ENCODE peak calls at places on chromosomes 7 and 10, in eight cellular contexts. C is psoas muscle, R is brain microvascular endothelial cell, D is PC-3, H is testis, Q is dorsolateral prefrontal cortex, V is GM23338, E is adrenal gland. F is an unnamed sample.

GRCh38 chr10:119238577-119238976 is 31.2 kb downstream of the GRK5 start:
- DNase-seq in V (no peak), R (no peak), D (no peak), H (no peak), Q (no peak), C (no peak), E (no peak), F (no peak)

GRCh38 chr10:49457686-49458085 is 61.8 kb upstream of the DRGX start:
- DNase-seq in Q (no peak), V (no peak), D (no peak), R (no peak), C (no peak), E (no peak), H (no peak), F (no peak)

GRCh38 chr7:88306590-88307048 is at the start of gene STEAP4:
- DNase-seq in D (peak; percentile 87), H (peak; percentile 85), Q (no peak), E (peak; percentile 74), C (peak; percentile 73), R (peak; percentile 27), V (peak; percentile 86), F (peak; percentile 70)

GRCh38 chr7:126657137-126657536 is 595.6 kb downstream of the GRM8 start:
- DNase-seq in R (no peak), V (no peak), H (no peak), D (no peak), Q (no peak), E (no peak), C (no peak), F (no peak)

GRCh38 chr10:74384615-74385213 is 233.7 kb downstream of the ADK start:
- DNase-seq in R (no peak), V (no peak), E (no peak), D (no peak), C (no peak), H (no peak), Q (no peak), F (no peak)

GRCh38 chr10:114806572-114807391 is 14.8 kb upstream of the FHIP2A start:
- DNase-seq in R (no peak), E (no peak), D (no peak), V (no peak), H (no peak), Q (no peak), C (no peak), F (no peak)

GRCh38 chr7:116543664-116544063 is 18.8 kb downstream of the CAV1 start:
- DNase-seq in V (no peak), Q (no peak), E (no peak), H (no peak), D (peak; percentile 50), C (no peak), R (no peak), F (no peak)

GRCh38 chr7:80942261-80943041 is 23.6 kb upstream of the SEMA3C start:
- DNase-seq in H (no peak), E (peak; percentile 71), D (peak; percentile 95), Q (no peak), V (peak; percentile 21), R (peak; percentile 97), C (peak; percentile 54), F (no peak)

GRCh38 chr7:97752215-97752614 is 20.3 kb downstream of the TAC1 start:
- DNase-seq in V (no peak), Q (no peak), R (no peak), D (no peak), H (no peak), C (no peak), E (no peak), F (no peak)

GRCh38 chr7:6008668-6009611 is at the start of the genes AIMP2 and PMS2:
- DNase-seq in Q (peak; percentile 98), D (peak; percentile 98), V (peak; percentile 99), H (peak; percentile 99), R (peak; percentile 98), E (peak; percentile 99), C (peak; percentile 99), F (peak; percentile 99)
- TF ChIP-seq CTCF in Q (peak; percentile 11), D (no peak), V (peak; percentile 3), H (no peak), R (peak; percentile 23), E (no peak), C (no peak), F (no peak)

GRCh38 chr7:137545059-137545730 is 201.7 kb upstream of the PTN start:
- DNase-seq in R (peak; percentile 10), D (no peak), Q (no peak), C (no peak), E (no peak), H (no peak), V (no peak), F (no peak)

GRCh38 chr7:137544450-137545058 is 201.0 kb upstream of the PTN start:
- DNase-seq in E (no peak), R (no peak), Q (no peak), D (no peak), H (no peak), C (no peak), V (no peak), F (no peak)

GRCh38 chr7:137538361-137538762 is 194.8 kb upstream of the PTN start:
- DNase-seq in E (no peak), D (peak; percentile 48), R (peak; percentile 81), V (no peak), C (no peak), Q (no peak), H (no peak), F (no peak)

GRCh38 chr7:137535579-137535978 is 192.0 kb upstream of the PTN start:
- DNase-seq in D (no peak), R (no peak), H (no peak), E (no peak), Q (no peak), C (no peak), V (no peak), F (no peak)

DNA sequence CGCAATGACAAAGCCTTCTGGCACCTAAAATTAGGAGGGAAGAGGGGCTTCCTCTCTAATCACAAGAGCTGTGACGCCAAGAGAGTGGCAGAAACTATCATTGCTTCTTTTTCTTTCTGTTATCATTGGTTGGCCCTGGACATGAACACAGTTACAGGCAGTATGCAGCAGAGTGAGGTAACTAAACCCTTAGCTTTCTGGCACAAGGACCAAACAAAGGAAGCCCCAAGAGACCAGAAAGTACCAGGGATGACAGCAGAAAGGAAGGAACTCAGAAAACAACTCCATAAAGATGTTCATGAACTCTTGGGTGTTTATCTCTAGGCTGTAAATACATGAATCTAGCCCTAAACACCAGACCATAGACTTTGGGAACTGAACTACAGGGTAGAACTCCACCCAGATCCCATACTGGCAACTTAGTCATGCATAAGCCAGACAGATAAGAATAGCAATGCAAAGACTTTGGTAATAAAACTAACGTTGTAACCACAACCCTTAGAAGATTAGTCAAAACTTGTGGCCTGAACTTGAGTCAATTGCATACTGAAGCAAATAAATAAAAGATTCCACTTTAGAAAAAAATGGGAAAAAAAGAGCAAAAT is 195.7 kb upstream of the PTN start:
- DNase-seq in Q (no peak), H (no peak), E (no peak), D (peak; percentile 63), V (no peak), C (no peak), R (peak; percentile 93), F (no peak)
- H3K27ac ChIP-seq in Q (peak overlapping the region; percentile 4), H (no peak overlapping the region), E (no peak overlapping the region), D (peak overlapping the region; percentile 58), V (no peak overlapping the region), C (no peak overlapping the region), R (peak overlapping the region; percentile 98), F (no peak overlapping the region)

GRCh38 chr7:101302641-101303101 is 18.9 kb downstream of the IFT22 start:
- DNase-seq in E (no peak), C (no peak), D (no peak), H (no peak), R (no peak), V (peak; percentile 94), Q (no peak), F (no peak)
- H3K4me3 ChIP-seq in E (no peak overlapping the region), C (no peak overlapping the region), D (no peak overlapping the region), H (no peak overlapping the region), R (peak overlapping the region; percentile 22), V (peak overlapping the region; percentile 95), Q (no peak overlapping the region), F (no peak overlapping the region)

GRCh38 chr10:101892782-101893391 is 49.3 kb upstream of the KCNIP2 start:
- DNase-seq in E (no peak), V (no peak), H (no peak), R (no peak), D (no peak), Q (no peak), C (no peak), F (no peak)

GRCh38 chr10:101888251-101888949 is 44.8 kb upstream of the KCNIP2 start:
- DNase-seq in C (no peak), E (no peak), D (no peak), R (no peak), V (no peak), H (no peak), Q (no peak), F (no peak)

GRCh38 chr10:101887762-101888161 is 44.2 kb upstream of the KCNIP2 start:
- DNase-seq in D (no peak), Q (no peak), H (no peak), E (no peak), V (no peak), C (no peak), R (no peak), F (no peak)

GRCh38 chr10:101886521-101887312 is 43.1 kb upstream of the KCNIP2 start:
- DNase-seq in H (no peak), R (no peak), C (no peak), Q (no peak), D (no peak), V (no peak), E (no peak), F (no peak)

GRCh38 chr10:101889256-101890210 is 45.9 kb upstream of the KCNIP2 start:
- DNase-seq in D (peak; percentile 76), V (peak; percentile 94), Q (peak; percentile 80), R (peak; percentile 83), E (peak; percentile 69), H (peak; percentile 88), C (peak; percentile 67), F (peak; percentile 32)
- TF ChIP-seq CTCF in D (peak; percentile 87), V (peak; percentile 85), Q (peak; percentile 80), R (peak; percentile 94), E (peak; percentile 77), H (peak; percentile 76), C (peak; percentile 75), F (peak; percentile 72)

F was measured in HL-60.